ENCODE peak calls at places on chromosomes 3 and 15, in seven cellular contexts. B is PC-3, Q is neural crest cell, N is 8988T, U is epithelial cell of prostate, C is GM12865, A is progenitor cell of endocrine pancreas. F is an unnamed sample.

GRCh38 chr15:39580630-39581500 is at the start of gene THBS1:
- DNase-seq in B (peak; percentile 94), Q (peak; percentile 68), N (peak; percentile 30), U (no peak), C (peak; percentile 40), A (peak; percentile 82), F (peak; percentile 35)

GRCh38 chr3:129184396-129184656 is 630 bp upstream of the CNBP start:
- DNase-seq in B (no peak), Q (peak; percentile 11), N (no peak), U (no peak), C (peak; percentile 43), A (peak; percentile 13), F (no peak)

GRCh38 chr15:89761929-89762328 is 10.9 kb upstream of the MESP1 start:
- DNase-seq in B (no peak), Q (no peak), N (no peak), U (no peak), C (no peak), A (no peak), F (no peak)

GRCh38 chr3:160098946-160099626 is 110.5 kb downstream of the IL12A start:
- DNase-seq in B (no peak), Q (no peak), N (no peak), U (no peak), C (no peak), A (no peak), F (no peak)

GRCh38 chr3:29282431-29283296 is 1.8 kb downstream of the RBMS3 start:
- DNase-seq in B (peak; percentile 36), Q (no peak), N (no peak), U (no peak), C (no peak), A (no peak), F (no peak)

GRCh38 chr15:70856177-70856883 is 2.4 kb upstream of the LARP6 start:
- DNase-seq in B (peak; percentile 30), Q (no peak), N (no peak), U (no peak), C (no peak), A (no peak), F (no peak)

GRCh38 chr3:60756231-60756630 is 495.0 kb downstream of the FHIT start:
- DNase-seq in B (peak; percentile 62), Q (no peak), N (no peak), U (no peak), C (no peak), A (no peak), F (no peak)

GRCh38 chr3:9430733-9431132 is 33.3 kb downstream of the SETD5 start:
- DNase-seq in B (no peak), Q (no peak), N (no peak), U (no peak), C (no peak), A (no peak), F (no peak)

GRCh38 chr3:157231071-157231470 is 71.1 kb upstream of the CCNL1 start:
- DNase-seq in B (no peak), Q (no peak), N (no peak), U (no peak), C (no peak), A (no peak), F (no peak)

GRCh38 chr15:101105059-101105851 is 146.6 kb downstream of the CHSY1 start:
- DNase-seq in B (peak; percentile 11), Q (no peak), N (no peak), U (no peak), C (no peak), A (no peak), F (no peak)

GRCh38 chr15:32722126-32722525 is 4.3 kb downstream of the GREM1 start:
- DNase-seq in B (no peak), Q (no peak), N (no peak), U (no peak), C (no peak), A (no peak), F (no peak)

GRCh38 chr15:63532307-63532744 is 27.9 kb downstream of the USP3 start:
- DNase-seq in B (peak; percentile 52), Q (no peak), N (no peak), U (no peak), C (no peak), A (no peak), F (no peak)

GRCh38 chr3:158918008-158918407 is 116.2 kb downstream of the MFSD1 start:
- DNase-seq in B (peak; percentile 68), Q (peak; percentile 35), N (no peak), U (no peak), C (peak; percentile 64), A (peak; percentile 47), F (no peak)

GRCh38 chr3:19920401-19921075 is 13.5 kb downstream of the EFHB start:
- DNase-seq in B (no peak), Q (no peak), N (no peak), U (no peak), C (no peak), A (no peak), F (no peak)

GRCh38 chr3:171156455-171157005 is 130.0 kb upstream of the SLC2A2 start:
- DNase-seq in B (peak; percentile 89), Q (no peak), N (no peak), U (no peak), C (no peak), A (no peak), F (no peak)

GRCh38 chr3:169669816-169670215 is 6.3 kb upstream of the MECOM start:
- DNase-seq in B (no peak), Q (no peak), N (no peak), U (no peak), C (no peak), A (no peak), F (no peak)

GRCh38 chr3:58556761-58557181 is 19.8 kb upstream of the ACOX2 start:
- DNase-seq in B (no peak), Q (no peak), N (no peak), U (no peak), C (no peak), A (no peak), F (no peak)

GRCh38 chr3:45607790-45608189 is 13.2 kb downstream of the LIMD1 start:
- DNase-seq in B (peak; percentile 91), Q (no peak), N (no peak), U (no peak), C (no peak), A (no peak), F (no peak)

GRCh38 chr15:92101706-92102434 is 248.4 kb downstream of the SLCO3A1 start:
- DNase-seq in B (no peak), Q (no peak), N (no peak), U (no peak), C (peak; percentile 35), A (no peak), F (no peak)

GRCh38 chr3:90015688-90016356 is 908.4 kb downstream of the EPHA3 start:
- DNase-seq in B (peak; percentile 79), Q (no peak), N (no peak), U (no peak), C (no peak), A (no peak), F (no peak)

GRCh38 chr15:101547737-101548136 is 58.2 kb upstream of the PCSK6 start:
- DNase-seq in B (no peak), Q (no peak), N (no peak), U (no peak), C (no peak), A (no peak), F (no peak)

GRCh38 chr3:188595890-188596376 is 442.0 kb downstream of the LPP start:
- DNase-seq in B (peak; percentile 84), Q (no peak), N (no peak), U (no peak), C (no peak), A (no peak), F (no peak)

GRCh38 chr15:74364936-74365618 is 2.4 kb downstream of the CYP11A1 start:
- DNase-seq in B (no peak), Q (no peak), N (no peak), U (no peak), C (no peak), A (no peak), F (no peak)

GRCh38 chr3:59608356-59608755 is 558.5 kb upstream of the CFAP20DC start:
- DNase-seq in B (no peak), Q (no peak), N (no peak), U (no peak), C (no peak), A (no peak), F (no peak)

GRCh38 chr15:77871838-77872371 is 205.6 kb downstream of the TBC1D2B start:
- DNase-seq in B (no peak), Q (no peak), N (no peak), U (no peak), C (no peak), A (no peak), F (no peak)

GRCh38 chr3:125121246-125122010 is 65.6 kb upstream of the HEG1 start:
- DNase-seq in B (no peak), Q (no peak), N (no peak), U (no peak), C (peak; percentile 78), A (no peak), F (no peak)

GRCh38 chr3:71532639-71533395 is 50.7 kb downstream of the FOXP1 start:
- DNase-seq in B (peak; percentile 89), Q (no peak), N (no peak), U (no peak), C (no peak), A (no peak), F (no peak)

GRCh38 chr3:36446230-36446629 is 65.9 kb downstream of the STAC start:
- DNase-seq in B (peak; percentile 11), Q (no peak), N (no peak), U (no peak), C (no peak), A (no peak), F (no peak)

GRCh38 chr15:90266485-90266884 is 1.0 kb downstream of the NGRN start:
- DNase-seq in B (peak; percentile 33), Q (no peak), N (no peak), U (no peak), C (no peak), A (no peak), F (no peak)

GRCh38 chr3:61924991-61925390 is 363.6 kb downstream of the PTPRG start:
- DNase-seq in B (no peak), Q (no peak), N (no peak), U (no peak), C (no peak), A (no peak), F (no peak)

GRCh38 chr3:30680789-30681188 is 74.4 kb downstream of the TGFBR2 start:
- DNase-seq in B (no peak), Q (peak; percentile 39), N (no peak), U (no peak), C (no peak), A (no peak), F (no peak)

GRCh38 chr15:57565326-57565725 is 26.4 kb upstream of the MYZAP start:
- DNase-seq in B (peak; percentile 4), Q (no peak), N (no peak), U (no peak), C (peak; percentile 23), A (no peak), F (no peak)

GRCh38 chr3:43499256-43499655 is 122.6 kb downstream of the ANO10 start:
- DNase-seq in B (no peak), Q (no peak), N (no peak), U (no peak), C (no peak), A (no peak), F (no peak)

GRCh38 chr3:39150803-39151631 is 2.4 kb downstream of the CSRNP1 start:
- DNase-seq in B (peak; percentile 93), Q (no peak), N (no peak), U (peak; percentile 45), C (peak; percentile 30), A (no peak), F (no peak)

GRCh38 chr15:98737721-98738120 is 89.4 kb downstream of the IGF1R start:
- DNase-seq in B (no peak), Q (no peak), N (no peak), U (no peak), C (no peak), A (no peak), F (no peak)

GRCh38 chr3:70281663-70282062 is 30.8 kb downstream of the MDFIC2 start:
- DNase-seq in B (peak; percentile 84), Q (no peak), N (peak; percentile 6), U (no peak), C (no peak), A (no peak), F (no peak)

GRCh38 chr15:26634319-26634718 is 138.5 kb downstream of the GABRB3 start:
- DNase-seq in B (no peak), Q (peak; percentile 13), N (no peak), U (no peak), C (no peak), A (no peak), F (no peak)

GRCh38 chr3:42829628-42830436 is 20.6 kb downstream of the ACKR2 start:
- DNase-seq in B (peak; percentile 33), Q (no peak), N (no peak), U (no peak), C (no peak), A (no peak), F (no peak)